ENCODE peak calls at places on chromosome 13, in ten cellular contexts. R is mucosa of descending colon; A is T-helper 9 cell; D is stimulated activated CD8-positive, alpha-beta memory T cell treated with anti-CD3 and anti-CD28 coated beads, Interleukin-7, amount 100 ng/mL, for 1 hour; K is caudate nucleus; J is fibroblast of pulmonary artery; H is lower leg skin; W is adipocyte; S is myocyte; P is suprapubic skin. U is an unnamed sample.

GRCh38 chr13:106176103-106176502 is 359.4 kb downstream of the EFNB2 start:
- DNase-seq in R (no peak), A (no peak), D (no peak), K (no peak), J (peak), H (no peak), W (peak), S (no peak), P (no peak), U (no peak)

GRCh38 chr13:102598061-102598460 is 1.3 kb downstream of the TPP2 start:
- DNase-seq in R (no peak), A (no peak), D (no peak), K (no peak), J (no peak), H (no peak), W (peak), S (no peak), P (no peak), U (no peak)

GRCh38 chr13:21641629-21642028 is 29.2 kb upstream of the FGF9 start:
- DNase-seq in R (no peak), A (no peak), D (no peak), K (no peak), J (no peak), H (no peak), W (no peak), S (no peak), P (no peak), U (no peak)

GRCh38 chr13:99330942-99331341 is 23.7 kb upstream of the GPR183 start:
- DNase-seq in R (no peak), A (no peak), D (no peak), K (no peak), J (no peak), H (no peak), W (no peak), S (no peak), P (no peak), U (no peak)

GRCh38 chr13:24274452-24274971 is 34.9 kb upstream of the C1QTNF9 start:
- DNase-seq in R (no peak), A (peak), D (peak), K (no peak), J (peak), H (no peak), W (no peak), S (peak), P (no peak), U (peak)

GRCh38 chr13:98371624-98372023 is 194.6 kb upstream of the RNF113B start:
- DNase-seq in R (no peak), A (no peak), D (no peak), K (no peak), J (no peak), H (no peak), W (no peak), S (peak), P (no peak), U (no peak)

GRCh38 chr13:65613004-65613403 is 1617.1 kb downstream of the PCDH9 start:
- DNase-seq in R (no peak), A (no peak), D (no peak), K (no peak), J (no peak), H (no peak), W (no peak), S (no peak), P (no peak), U (no peak)

GRCh38 chr13:66915596-66916185 is 314.4 kb downstream of the PCDH9 start:
- DNase-seq in R (no peak), A (no peak), D (no peak), K (no peak), J (peak), H (no peak), W (peak), S (no peak), P (no peak), U (no peak)

GRCh38 chr13:111304603-111305289 is 15.7 kb upstream of the TEX29 start:
- DNase-seq in R (no peak), A (no peak), D (no peak), K (no peak), J (no peak), H (peak), W (no peak), S (no peak), P (no peak), U (no peak)

GRCh38 chr13:107192289-107192688 is 624.4 kb upstream of the ARGLU1 start:
- DNase-seq in R (no peak), A (no peak), D (no peak), K (no peak), J (no peak), H (no peak), W (no peak), S (no peak), P (no peak), U (no peak)

GRCh38 chr13:18948664-18949488 is 232.7 kb downstream of the TUBA3C start:
- DNase-seq in R (peak), A (no peak), D (no peak), K (no peak), J (no peak), H (peak), W (no peak), S (no peak), P (no peak), U (no peak)

GRCh38 chr13:36817996-36818395 is 1.0 kb upstream of the RFXAP start:
- DNase-seq in R (no peak), A (no peak), D (no peak), K (no peak), J (no peak), H (no peak), W (no peak), S (no peak), P (no peak), U (no peak)

GRCh38 chr13:76828316-76828741 is 57.9 kb downstream of the KCTD12 start:
- DNase-seq in R (no peak), A (no peak), D (no peak), K (no peak), J (no peak), H (no peak), W (no peak), S (no peak), P (no peak), U (no peak)

GRCh38 chr13:25840931-25841330 is 210.9 kb downstream of the SHISA2 start:
- DNase-seq in R (no peak), A (no peak), D (no peak), K (no peak), J (no peak), H (no peak), W (no peak), S (no peak), P (no peak), U (no peak)

GRCh38 chr13:113209336-113209879 is at the start of gene CUL4A:
- DNase-seq in R (peak), A (peak), D (peak), K (peak), J (peak), H (peak), W (peak), S (peak), P (no peak), U (no peak)